ENCODE peak calls at places on chromosome 1, in ten cellular contexts. B is brain microvascular endothelial cell, U is cardiac muscle cell, I is type B pancreatic cell, Z is GM12864, T is ovary, E is astrocyte of the spinal cord, X is fibroblast of lung, O is GM13976, R is thoracic aorta. S is an unnamed sample.

GRCh38 chr1:10339815-10340214 is 59.0 kb upstream of the PGD start:
- DNase-seq in X (peak; percentile 30), O (no peak), U (peak; percentile 58), I (no peak), T (no peak), E (peak; percentile 74), Z (no peak), B (peak; percentile 79), R (no peak), S (no peak)

GRCh38 chr1:216904457-216904856 is 181.2 kb upstream of the ESRRG start:
- DNase-seq in Z (no peak), E (no peak), U (no peak), B (no peak), T (no peak), R (no peak), O (no peak), I (no peak), X (no peak), S (no peak)

GRCh38 chr1:112296908-112297307 is 99.1 kb upstream of the CTTNBP2NL start:
- DNase-seq in T (no peak), O (no peak), Z (no peak), B (peak; percentile 2), U (no peak), X (peak; percentile 66), E (no peak), R (no peak), I (no peak), S (no peak)

GRCh38 chr1:157156058-157156541 is 17.9 kb upstream of the ETV3 start:
- DNase-seq in I (peak; percentile 80), T (peak; percentile 83), U (peak; percentile 84), X (peak; percentile 56), B (peak; percentile 53), Z (no peak), E (peak; percentile 49), R (no peak), O (peak; percentile 81), S (no peak)

GRCh38 chr1:167761400-167761799 is 39.6 kb downstream of the MPZL1 start:
- DNase-seq in Z (no peak), O (no peak), B (no peak), U (no peak), I (no peak), T (no peak), R (no peak), E (no peak), X (no peak), S (no peak)

GRCh38 chr1:235974616-235975015 is 90.3 kb downstream of the NID1 start:
- DNase-seq in I (no peak), O (no peak), U (no peak), T (no peak), B (no peak), E (no peak), R (no peak), X (no peak), Z (no peak), S (no peak)

GRCh38 chr1:67710417-67710816 is 25.4 kb downstream of the GADD45A start:
- DNase-seq in U (no peak), I (no peak), O (no peak), X (peak; percentile 54), Z (no peak), T (no peak), E (peak; percentile 81), B (peak; percentile 75), R (peak; percentile 70), S (no peak)

GRCh38 chr1:155008015-155008941 is 5.7 kb downstream of the ZBTB7B start:
- DNase-seq in R (no peak), U (no peak), Z (no peak), T (no peak), I (no peak), X (no peak), O (no peak), B (no peak), E (no peak), S (no peak)

GRCh38 chr1:35882586-35882944 is 444 bp upstream of the AGO1 start:
- DNase-seq in Z (no peak), B (no peak), X (no peak), O (no peak), I (no peak), E (no peak), T (no peak), U (no peak), R (no peak), S (no peak)

GRCh38 chr1:35881850-35882273 is 1.1 kb upstream of the AGO1 start:
- DNase-seq in B (no peak), X (no peak), O (no peak), E (no peak), Z (no peak), U (no peak), I (no peak), R (no peak), T (no peak), S (no peak)

GRCh38 chr1:35883681-35884155 is 709 bp downstream of the AGO1 start:
- DNase-seq in I (peak; percentile 73), O (peak; percentile 80), T (peak; percentile 78), U (peak; percentile 78), R (no peak), Z (no peak), X (peak; percentile 20), E (peak; percentile 17), B (no peak), S (no peak)

GRCh38 chr1:35884934-35885333 is 1.9 kb downstream of the AGO1 start:
- DNase-seq in I (no peak), X (no peak), E (no peak), O (no peak), B (no peak), U (no peak), T (no peak), R (no peak), Z (no peak), S (no peak)

DNA sequence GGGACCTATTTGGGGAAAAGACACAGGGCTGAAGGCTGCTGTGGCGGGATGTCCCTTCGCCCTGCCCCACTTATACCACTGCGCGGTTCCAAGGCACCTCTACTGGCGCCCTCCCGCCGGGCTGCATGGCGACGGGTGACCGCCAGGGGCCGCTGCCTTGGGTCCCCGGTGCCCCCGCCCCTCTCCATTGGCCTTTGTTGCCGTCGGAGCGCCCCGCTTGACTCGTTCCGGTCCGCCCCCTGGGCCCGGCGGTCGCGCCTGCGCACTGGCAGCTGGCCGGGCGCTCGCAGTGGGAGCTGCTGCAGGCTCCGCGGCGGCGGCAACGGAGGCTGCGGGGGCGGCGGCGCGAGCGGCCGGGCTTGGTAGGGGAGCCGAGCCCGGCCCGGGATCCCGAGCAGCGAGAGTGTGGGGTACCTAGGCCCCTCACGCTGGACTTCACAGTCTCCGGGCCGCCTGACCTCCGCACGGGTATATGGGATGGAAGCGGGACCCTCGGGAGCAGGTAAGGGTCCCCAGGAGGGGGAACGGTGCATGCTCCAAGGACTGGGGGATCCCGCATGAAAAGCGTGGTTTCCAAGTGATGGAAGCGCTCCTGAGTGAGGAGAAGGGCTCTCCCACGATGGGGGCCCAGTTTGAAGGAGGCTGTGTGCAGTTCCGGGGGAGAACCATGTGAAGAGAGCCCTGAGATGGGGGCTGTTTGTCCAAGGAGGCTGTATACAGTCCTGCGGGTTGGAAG is at the start of gene AGO1:
- DNase-seq in R (peak; percentile 70), E (peak; percentile 92), B (peak; percentile 84), U (peak; percentile 96), I (peak; percentile 99), O (peak; percentile 100), T (peak; percentile 96), X (peak; percentile 90), Z (peak; percentile 75), S (peak; percentile 13)
- TF ChIP-seq CTCF in R (peak; percentile 97), E (peak; percentile 88), B (peak; percentile 79), U (peak; percentile 81), I (peak; percentile 98), O (peak; percentile 95), T (peak; percentile 96), X (peak; percentile 77), Z (peak; percentile 91), S (peak; percentile 71)

DNA sequence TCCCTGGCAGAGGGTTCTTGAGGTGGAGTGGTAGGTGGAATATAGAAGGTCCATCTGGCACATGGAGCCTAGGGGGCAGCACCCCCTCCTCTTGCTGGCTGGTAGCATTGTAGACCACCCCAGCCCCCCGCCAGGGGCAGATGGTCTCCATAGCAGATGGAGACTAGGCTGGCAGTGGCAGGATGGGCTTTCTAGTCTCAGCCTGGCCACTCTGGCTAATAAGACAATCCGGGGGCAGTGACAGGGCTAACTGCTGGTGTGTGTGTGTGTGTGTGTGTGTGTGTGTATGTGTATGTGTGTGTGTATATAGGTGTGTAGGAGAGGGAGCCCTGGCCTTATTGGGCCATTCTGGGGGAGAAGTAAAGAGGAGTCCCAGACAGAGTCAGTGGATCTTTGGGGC is 16.1 kb downstream of the UTP11 start:
- DNase-seq in R (no peak), E (no peak), X (no peak), U (no peak), T (no peak), Z (no peak), I (no peak), B (no peak), O (peak; percentile 39), S (no peak)
- TF ChIP-seq CTCF in R (no peak), E (no peak), X (no peak), U (no peak), T (no peak), Z (no peak), I (no peak), B (peak; percentile 23), O (no peak), S (peak; percentile 33)

GRCh38 chr1:46467183-46467504 is 22.5 kb upstream of the DMBX1 start:
- DNase-seq in X (no peak), Z (no peak), T (no peak), I (no peak), R (no peak), O (no peak), B (no peak), E (no peak), U (no peak), S (no peak)

GRCh38 chr1:46465981-46466476 is 23.6 kb upstream of the DMBX1 start:
- DNase-seq in X (no peak), I (no peak), U (no peak), R (no peak), E (no peak), Z (no peak), B (no peak), T (no peak), O (no peak), S (no peak)

GRCh38 chr1:46464013-46464548 is 25.6 kb upstream of the DMBX1 start:
- DNase-seq in Z (no peak), E (no peak), B (no peak), I (no peak), O (no peak), X (no peak), U (no peak), T (no peak), R (no peak), S (no peak)

GRCh38 chr1:46469846-46470245 is 19.8 kb upstream of the DMBX1 start:
- DNase-seq in X (no peak), B (no peak), U (no peak), O (no peak), I (no peak), R (no peak), E (no peak), Z (no peak), T (no peak), S (no peak)

GRCh38 chr1:46466477-46467182 is 23.0 kb upstream of the DMBX1 start:
- DNase-seq in B (no peak), I (no peak), R (no peak), X (no peak), Z (no peak), E (no peak), T (no peak), O (no peak), U (peak; percentile 54), S (no peak)
- TF ChIP-seq CTCF in B (no peak), I (no peak), R (no peak), X (no peak), Z (no peak), E (no peak), T (no peak), O (no peak), U (no peak), S (no peak)

GRCh38 chr1:225437710-225438437 is 10.0 kb upstream of the LBR start:
- DNase-seq in U (no peak), R (no peak), T (no peak), E (peak; percentile 38), Z (no peak), I (no peak), B (no peak), X (peak; percentile 57), O (no peak), S (no peak)
- TF ChIP-seq CTCF in U (peak; percentile 80), R (no peak), T (no peak), E (peak; percentile 73), Z (peak; percentile 11), I (peak; percentile 60), B (peak; percentile 82), X (peak; percentile 51), O (no peak), S (peak; percentile 66)